ENCODE peak calls at places on chromosomes 13 and 19, in four cellular contexts. J is IMR-90, P is H9, X is mesendoderm. Y is an unnamed sample.

GRCh38 chr13:109481046-109481445 is 305.3 kb downstream of the IRS2 start:
- DNase-seq in P (no peak), X (no peak), J (peak), Y (no peak)

GRCh38 chr13:30895773-30896172 is 10.3 kb upstream of the MEDAG start:
- DNase-seq in P (no peak), J (peak), X (peak), Y (no peak)

GRCh38 chr13:98480915-98481510 is 95.9 kb downstream of the STK24 start:
- DNase-seq in P (no peak), X (no peak), J (peak), Y (no peak)

GRCh38 chr19:383922-384800 is 24.8 kb downstream of the C2CD4C start:
- DNase-seq in X (peak), J (no peak), P (peak), Y (peak)

GRCh38 chr19:46654621-46655152 is 6.3 kb downstream of the DACT3 start:
- DNase-seq in P (no peak), J (no peak), X (peak), Y (no peak)

GRCh38 chr19:40232949-40233810 is 6.7 kb upstream of the CCNP start:
- DNase-seq in P (no peak), X (no peak), J (no peak), Y (no peak)

GRCh38 chr19:40457953-40458596 is 7.5 kb downstream of the BLVRB start:
- DNase-seq in J (no peak), X (no peak), P (no peak), Y (no peak)

GRCh38 chr13:24252136-24252535 is 57.2 kb upstream of the C1QTNF9 start:
- DNase-seq in J (no peak), P (no peak), X (no peak), Y (no peak)

GRCh38 chr13:100269837-100270236 is 180.9 kb downstream of the PCCA start:
- DNase-seq in J (peak), X (no peak), P (no peak), Y (no peak)

DNA sequence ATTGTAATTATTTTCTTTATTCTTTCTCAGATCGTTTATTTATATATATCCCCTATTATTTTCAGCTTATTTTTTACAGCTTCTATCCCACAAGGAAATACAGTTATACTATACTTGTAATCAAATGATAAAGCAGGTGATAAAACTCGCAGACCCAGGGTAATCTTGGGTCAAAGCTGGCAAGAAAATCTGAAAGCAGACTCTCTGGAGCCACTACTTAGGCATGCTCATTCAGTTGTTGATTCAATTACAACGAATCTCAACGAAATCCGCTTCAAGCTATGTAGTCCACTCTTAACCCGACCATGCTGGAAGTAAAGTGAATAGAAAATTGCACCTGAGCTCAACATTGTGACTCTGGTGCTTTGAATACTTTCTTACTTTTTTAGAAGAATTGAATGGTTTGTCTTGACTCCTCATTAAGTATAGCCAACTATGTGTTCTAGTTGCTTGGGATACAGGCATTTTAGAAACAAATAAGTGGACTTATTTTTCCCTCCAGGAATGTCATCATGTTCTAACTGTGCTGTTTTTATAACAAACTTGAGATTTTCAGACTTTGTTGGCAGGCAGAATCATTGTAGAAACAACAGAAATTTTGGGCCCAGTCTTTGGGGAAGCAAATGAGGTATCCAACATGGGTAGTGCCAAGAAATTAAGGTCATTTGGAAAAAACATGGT is 21.4 kb downstream of the ESD start:
- DNase-seq in P (no peak), X (peak), J (no peak), Y (no peak)
- H4K5ac ChIP-seq in P (no peak), X (no peak), J (no peak), Y (no peak)

GRCh38 chr13:76000131-76000530 is 364.0 kb downstream of the LMO7 start:
- DNase-seq in J (no peak), P (no peak), X (no peak), Y (no peak)

GRCh38 chr13:76009491-76009890 is 373.4 kb downstream of the LMO7 start:
- DNase-seq in J (peak), X (no peak), P (no peak), Y (no peak)

DNA sequence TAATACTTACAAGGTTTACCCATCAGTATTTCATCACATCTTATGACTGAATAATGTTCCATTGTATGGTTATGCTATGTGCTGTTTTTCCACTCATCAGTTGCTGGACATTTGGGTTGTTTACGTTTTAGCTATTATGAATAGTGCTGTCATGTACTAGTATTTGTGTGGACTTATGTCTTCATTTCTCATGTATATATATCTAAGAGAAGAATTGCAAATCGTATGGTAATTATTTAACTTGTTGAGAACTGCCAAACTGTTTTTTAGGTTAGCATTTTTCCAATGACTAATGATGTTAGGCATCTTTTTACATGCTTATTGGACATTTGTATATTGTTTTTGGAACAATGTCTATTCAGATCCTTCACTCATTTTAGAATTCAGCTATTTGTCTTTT is 368.3 kb downstream of the LMO7 start:
- DNase-seq in P (no peak), X (no peak), J (peak), Y (no peak)
- H4K5ac ChIP-seq in P (no peak), X (no peak), J (no peak), Y (no peak)

DNA sequence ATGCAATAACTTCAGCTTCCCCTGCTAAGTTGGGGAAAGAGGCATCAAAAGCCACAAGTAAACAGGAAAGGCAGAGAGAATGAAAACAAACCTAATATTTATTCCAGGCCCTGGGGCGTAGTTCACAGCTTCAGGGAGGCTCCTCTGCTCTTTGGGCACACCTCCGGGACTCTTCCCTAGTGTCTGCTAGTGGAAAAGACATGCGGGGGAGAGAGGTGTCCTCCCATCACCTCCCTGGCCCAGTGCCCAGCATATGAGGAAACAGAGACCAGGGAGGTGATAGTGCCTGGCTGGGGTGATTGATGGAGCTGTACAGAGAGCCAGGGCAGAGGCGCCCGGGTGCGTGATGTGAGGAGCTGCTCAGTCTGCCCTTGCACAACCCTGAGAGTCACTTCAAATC is 71.0 kb downstream of the RASL11A start:
- DNase-seq in J (no peak), P (no peak), X (no peak), Y (no peak)
- H4K5ac ChIP-seq in J (no peak), P (no peak), X (no peak), Y (no peak)

GRCh38 chr13:22232186-22232585 is 561.3 kb downstream of the FGF9 start:
- DNase-seq in J (no peak), P (no peak), X (no peak), Y (no peak)
- H4K5ac ChIP-seq in J (no peak), P (no peak), X (no peak), Y (no peak)

GRCh38 chr19:14164724-14165493 is 28.5 kb upstream of the ASF1B start:
- DNase-seq in P (no peak), J (no peak), X (no peak), Y (no peak)
- H4K5ac ChIP-seq in P (no peak), J (no peak), X (no peak), Y (no peak)

Y was measured in H1.